ENCODE peak calls at places on chromosome 21, in six cellular contexts. H is globus pallidus; Z is CD4-positive, alpha-beta T cell; G is stimulated activated CD4-positive, alpha-beta T cell treated with anti-CD3 and anti-CD28 coated beads, TNF-alpha, amount 100 ng/mL, for 1 hour; Y is HT1080; I is fibroblast of mammary gland. L is an unnamed sample.
A peak's percentile ranks its signal among the peaks of the same experiment; 100 is the strongest.

GRCh38 chr21:32515869-32516268 is 69.5 kb downstream of the TCP10L start:
- DNase-seq in H (no peak), Z (no peak), G (no peak), Y (no peak), I (peak; percentile 63), L (no peak)

GRCh38 chr21:9839011-9839661 is 682.2 kb upstream of the TPTE start:
- DNase-seq in H (no peak), Z (no peak), G (no peak), Y (peak; percentile 44), I (no peak), L (peak; percentile 53)

GRCh38 chr21:41736423-41736822 is 30.4 kb downstream of the RIPK4 start:
- DNase-seq in H (no peak), Z (no peak), G (no peak), Y (no peak), I (no peak), L (no peak)

GRCh38 chr21:35016517-35017188 is 32.4 kb downstream of the RUNX1 start:
- DNase-seq in H (no peak), Z (no peak), G (no peak), Y (no peak), I (no peak), L (no peak)

GRCh38 chr21:32062591-32063227 is 189.9 kb downstream of the HUNK start:
- DNase-seq in H (no peak), Z (no peak), G (no peak), Y (no peak), I (no peak), L (no peak)

GRCh38 chr21:29237110-29238051 is 61.3 kb upstream of the BACH1 start:
- DNase-seq in H (no peak), Z (no peak), G (no peak), Y (no peak), I (peak; percentile 67), L (no peak)

GRCh38 chr21:41321908-41322495 is 5.4 kb downstream of the FAM3B start:
- DNase-seq in H (no peak), Z (no peak), G (no peak), Y (no peak), I (no peak), L (no peak)

GRCh38 chr21:30044447-30045064 is 104.8 kb upstream of the GRIK1 start:
- DNase-seq in H (peak; percentile 3), Z (no peak), G (no peak), Y (no peak), I (peak; percentile 42), L (no peak)

GRCh38 chr21:17866590-17866989 is 47.4 kb upstream of the C21orf91 start:
- DNase-seq in H (no peak), Z (no peak), G (no peak), Y (no peak), I (no peak), L (no peak)